ENCODE peak calls at places on chromosomes 16 and 17, in six cellular contexts. D, W, V, B, G and Q are unnamed samples.
A peak's percentile ranks its signal among the peaks of the same experiment; 100 is the strongest.

GRCh38 chr17:1201132-1201702 is 21.4 kb upstream of the ABR start:
- DNase-seq in D (no peak), W (no peak), V (no peak), B (no peak), G (no peak), Q (no peak)

GRCh38 chr17:77222356-77222755 is 81.6 kb downstream of the SEC14L1 start:
- DNase-seq in D (no peak), W (no peak), V (no peak), B (no peak), G (no peak), Q (no peak)

GRCh38 chr16:56769674-56770073 is 39.7 kb downstream of the NUP93 start:
- DNase-seq in D (no peak), W (no peak), V (no peak), B (no peak), G (no peak), Q (no peak)

GRCh38 chr16:24478401-24478800 is 61.0 kb upstream of the RBBP6 start:
- DNase-seq in D (no peak), W (no peak), V (no peak), B (no peak), G (no peak), Q (no peak)

GRCh38 chr16:24988593-24989338 is 26.4 kb downstream of the ARHGAP17 start:
- DNase-seq in D (peak; percentile 6), W (no peak), V (peak; percentile 49), B (peak; percentile 34), G (peak; percentile 57), Q (no peak)

GRCh38 chr17:45908460-45908859 is 14.1 kb downstream of the MAPT start:
- DNase-seq in D (no peak), W (no peak), V (no peak), B (no peak), G (no peak), Q (no peak)

GRCh38 chr17:66580601-66581385 is 254.1 kb upstream of the CACNG5 start:
- DNase-seq in D (no peak), W (no peak), V (no peak), B (peak; percentile 10), G (peak; percentile 58), Q (peak; percentile 13)

GRCh38 chr16:67241008-67241900 is 6.0 kb downstream of the FHOD1 start:
- DNase-seq in D (no peak), W (no peak), V (peak; percentile 74), B (peak; percentile 83), G (no peak), Q (no peak)

GRCh38 chr17:79983456-79983855 is 52.2 kb downstream of the TBC1D16 start:
- DNase-seq in D (no peak), W (no peak), V (no peak), B (no peak), G (peak; percentile 18), Q (no peak)

GRCh38 chr17:66715745-66716156 is 119.2 kb upstream of the CACNG5 start:
- DNase-seq in D (peak; percentile 64), W (peak; percentile 53), V (peak; percentile 80), B (peak; percentile 56), G (peak; percentile 74), Q (no peak)

GRCh38 chr17:60627113-60627512 is 27.1 kb downstream of the PPM1D start:
- DNase-seq in D (no peak), W (no peak), V (no peak), B (no peak), G (no peak), Q (no peak)

GRCh38 chr16:67024384-67024896 is 4.5 kb upstream of the CBFB start:
- DNase-seq in D (no peak), W (no peak), V (no peak), B (no peak), G (no peak), Q (no peak)

GRCh38 chr17:69275751-69276150 is 47.1 kb upstream of the ABCA10 start:
- DNase-seq in D (no peak), W (no peak), V (no peak), B (no peak), G (no peak), Q (no peak)

GRCh38 chr17:47077576-47077975 is 98.5 kb upstream of the RPRML start:
- DNase-seq in D (no peak), W (no peak), V (no peak), B (no peak), G (no peak), Q (no peak)

GRCh38 chr17:81448960-81449359 is 53.7 kb downstream of the BAHCC1 start:
- DNase-seq in D (no peak), W (no peak), V (no peak), B (no peak), G (no peak), Q (no peak)

GRCh38 chr16:89096768-89097527 is 3.3 kb downstream of the ACSF3 start:
- DNase-seq in D (no peak), W (no peak), V (no peak), B (no peak), G (no peak), Q (no peak)

GRCh38 chr17:75498019-75498725 is 17.2 kb downstream of the CASKIN2 start:
- DNase-seq in D (no peak), W (no peak), V (no peak), B (no peak), G (peak; percentile 42), Q (no peak)
- H3K27ac ChIP-seq in D (no peak overlapping the region), W (no peak overlapping the region), V (no peak overlapping the region), B (no peak overlapping the region), G (no peak overlapping the region), Q (no peak overlapping the region)

DNA sequence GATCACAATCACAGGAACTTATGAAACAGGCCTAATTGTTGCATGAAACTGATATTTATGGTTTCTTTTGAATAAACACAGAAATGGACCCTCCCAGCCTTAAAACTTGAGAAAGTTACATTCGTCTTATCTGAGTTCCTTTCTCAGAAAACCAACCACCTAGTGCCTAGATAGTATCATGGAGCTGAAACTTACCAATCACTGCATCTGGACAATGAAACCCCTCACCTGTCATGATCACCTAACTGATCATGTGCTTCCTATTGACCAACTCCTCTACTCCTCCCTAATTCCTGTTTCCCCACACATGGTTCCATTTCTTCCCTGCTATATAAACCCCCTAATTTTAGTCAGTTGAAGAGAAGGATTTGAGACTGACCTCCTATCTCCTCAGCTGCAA is 216.1 kb downstream of the SLC39A11 start:
- DNase-seq in D (no peak), W (no peak), V (no peak), B (no peak), G (no peak), Q (no peak)
- H3K9me3 ChIP-seq in D (peaks cover 33% of the 10 kb centered on the region), W (peaks cover 14% of the 10 kb centered on the region), V (peaks cover 30% of the 10 kb centered on the region), B (peaks cover 6% of the 10 kb centered on the region), G (peaks cover 10% of the 10 kb centered on the region), Q (peaks cover 13% of the 10 kb centered on the region)

DNA sequence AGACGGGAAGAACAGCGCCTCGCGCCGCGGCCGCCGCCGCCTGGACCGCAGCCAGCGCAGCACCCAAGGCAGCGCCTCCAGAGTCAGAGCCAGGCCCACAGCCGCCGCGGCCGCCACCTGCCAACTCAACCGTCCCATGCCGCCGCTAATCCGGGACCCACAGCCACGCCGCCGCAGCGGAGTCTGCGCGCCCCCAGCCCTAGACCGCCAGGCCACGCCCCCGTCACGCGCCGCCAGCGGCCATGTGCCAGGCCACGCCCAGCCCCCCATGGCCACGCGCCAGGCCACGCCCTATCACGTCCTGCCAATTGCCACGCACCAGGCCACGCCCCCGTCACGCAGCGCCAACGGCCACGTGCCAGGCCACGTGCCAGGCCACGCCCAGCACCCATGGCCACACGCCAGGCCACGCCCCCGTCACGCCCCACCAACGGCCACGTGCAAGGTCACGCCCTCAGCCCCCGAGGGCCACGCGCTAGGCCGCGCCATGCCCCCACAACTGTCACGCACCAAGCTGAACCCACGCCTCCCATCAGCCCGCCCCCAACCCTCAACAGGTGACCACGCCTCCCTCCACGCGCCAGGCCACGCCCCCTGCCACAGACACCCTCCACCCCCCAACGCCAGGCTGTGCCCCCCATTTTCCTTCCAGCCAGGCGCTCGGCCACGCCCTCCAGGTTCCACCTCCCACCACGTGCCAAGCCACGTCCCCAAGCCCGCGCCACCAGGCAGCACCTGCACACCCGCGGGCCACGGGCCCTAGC is at the start of gene PLD6:
- DNase-seq in D (peak; percentile 69), W (peak; percentile 72), V (peak; percentile 93), B (peak; percentile 87), G (peak; percentile 96), Q (peak; percentile 28)
- TF ChIP-seq REST in D (no peak), W (no peak), V (no peak), B (no peak), G (no peak), Q (peak; percentile 34)

GRCh38 chr17:42136654-42137051 is 14.0 kb downstream of the HSPB9 start:
- DNase-seq in D (no peak), W (no peak), V (no peak), B (no peak), G (no peak), Q (no peak)
- H3K27ac ChIP-seq in D (no peak overlapping the region), W (no peak overlapping the region), V (no peak overlapping the region), B (no peak overlapping the region), G (no peak overlapping the region), Q (peak overlapping the region; percentile 70)